ENCODE peak calls at places on chromosomes 7 and 10, in ten cellular contexts. One of them, this sample, is unnamed.

GRCh38 chr10:76298329-76298728 is 866.9 kb downstream of the LRMDA start:
- DNase-seq in left ventricle myocardium superior: no peak
- DNase-seq in SK-N-DZ: no peak
- DNase-seq in EH: no peak
- DNase-seq in GM23248: no peak
- DNase-seq in activated CD8-positive, alpha-beta memory T cell treated with anti-CD3 and anti-CD28 coated beads for 48 hours: no peak
- DNase-seq in right cardiac atrium: no peak
- DNase-seq in COR-L47: no peak
- DNase-seq in activated naive CD4-positive, alpha-beta T cell: no peak
- DNase-seq in cardiac fibroblast: no peak
- DNase-seq in this sample: no peak

GRCh38 chr10:69180525-69181204 is 631 bp downstream of the SUPV3L1 start:
- DNase-seq in left ventricle myocardium superior: no peak
- DNase-seq in activated CD8-positive, alpha-beta memory T cell treated with anti-CD3 and anti-CD28 coated beads for 48 hours: no peak
- DNase-seq in SK-N-DZ: no peak
- DNase-seq in right cardiac atrium: no peak
- DNase-seq in cardiac fibroblast: peak
- DNase-seq in EH: peak
- DNase-seq in GM23248: peak
- DNase-seq in COR-L47: no peak
- DNase-seq in activated naive CD4-positive, alpha-beta T cell: no peak
- DNase-seq in this sample: no peak

GRCh38 chr7:122438001-122438400 is 133.5 kb upstream of the FEZF1 start:
- DNase-seq in cardiac fibroblast: no peak
- DNase-seq in right cardiac atrium: no peak
- DNase-seq in EH: no peak
- DNase-seq in activated CD8-positive, alpha-beta memory T cell treated with anti-CD3 and anti-CD28 coated beads for 48 hours: no peak
- DNase-seq in SK-N-DZ: no peak
- DNase-seq in activated naive CD4-positive, alpha-beta T cell: no peak
- DNase-seq in left ventricle myocardium superior: no peak
- DNase-seq in GM23248: no peak
- DNase-seq in COR-L47: no peak
- DNase-seq in this sample: no peak

GRCh38 chr7:100446040-100446439 is 9.7 kb upstream of the PPP1R35 start:
- DNase-seq in activated naive CD4-positive, alpha-beta T cell: no peak
- DNase-seq in cardiac fibroblast: peak
- DNase-seq in activated CD8-positive, alpha-beta memory T cell treated with anti-CD3 and anti-CD28 coated beads for 48 hours: no peak
- DNase-seq in left ventricle myocardium superior: no peak
- DNase-seq in right cardiac atrium: no peak
- DNase-seq in COR-L47: no peak
- DNase-seq in SK-N-DZ: no peak
- DNase-seq in EH: peak
- DNase-seq in GM23248: peak
- DNase-seq in this sample: no peak

GRCh38 chr10:29517352-29517923 is 117.3 kb downstream of the SVIL start:
- DNase-seq in cardiac fibroblast: peak
- DNase-seq in left ventricle myocardium superior: no peak
- DNase-seq in EH: peak
- DNase-seq in SK-N-DZ: peak
- DNase-seq in COR-L47: peak
- DNase-seq in activated naive CD4-positive, alpha-beta T cell: no peak
- DNase-seq in GM23248: peak
- DNase-seq in activated CD8-positive, alpha-beta memory T cell treated with anti-CD3 and anti-CD28 coated beads for 48 hours: no peak
- DNase-seq in right cardiac atrium: peak
- DNase-seq in this sample: no peak

GRCh38 chr10:125094111-125094705 is 66.2 kb downstream of the CTBP2 start:
- DNase-seq in SK-N-DZ: no peak
- DNase-seq in COR-L47: no peak
- DNase-seq in activated naive CD4-positive, alpha-beta T cell: no peak
- DNase-seq in cardiac fibroblast: no peak
- DNase-seq in GM23248: no peak
- DNase-seq in right cardiac atrium: peak
- DNase-seq in EH: no peak
- DNase-seq in left ventricle myocardium superior: no peak
- DNase-seq in activated CD8-positive, alpha-beta memory T cell treated with anti-CD3 and anti-CD28 coated beads for 48 hours: no peak
- DNase-seq in this sample: peak

GRCh38 chr10:44731271-44731670 is 179.9 kb upstream of the TMEM72 start:
- DNase-seq in SK-N-DZ: no peak
- DNase-seq in left ventricle myocardium superior: no peak
- DNase-seq in EH: peak
- DNase-seq in activated CD8-positive, alpha-beta memory T cell treated with anti-CD3 and anti-CD28 coated beads for 48 hours: no peak
- DNase-seq in cardiac fibroblast: no peak
- DNase-seq in GM23248: no peak
- DNase-seq in right cardiac atrium: no peak
- DNase-seq in activated naive CD4-positive, alpha-beta T cell: no peak
- DNase-seq in COR-L47: no peak
- DNase-seq in this sample: no peak

GRCh38 chr10:106515206-106515790 is 649.2 kb downstream of the SORCS1 start:
- DNase-seq in right cardiac atrium: no peak
- DNase-seq in GM23248: no peak
- DNase-seq in EH: no peak
- DNase-seq in SK-N-DZ: no peak
- DNase-seq in activated CD8-positive, alpha-beta memory T cell treated with anti-CD3 and anti-CD28 coated beads for 48 hours: no peak
- DNase-seq in COR-L47: no peak
- DNase-seq in activated naive CD4-positive, alpha-beta T cell: no peak
- DNase-seq in left ventricle myocardium superior: no peak
- DNase-seq in cardiac fibroblast: no peak
- DNase-seq in this sample: no peak

GRCh38 chr7:41139789-41140188 is 563.1 kb downstream of the INHBA start:
- DNase-seq in left ventricle myocardium superior: no peak
- DNase-seq in EH: no peak
- DNase-seq in activated naive CD4-positive, alpha-beta T cell: no peak
- DNase-seq in GM23248: no peak
- DNase-seq in COR-L47: no peak
- DNase-seq in SK-N-DZ: peak
- DNase-seq in activated CD8-positive, alpha-beta memory T cell treated with anti-CD3 and anti-CD28 coated beads for 48 hours: no peak
- DNase-seq in right cardiac atrium: no peak
- DNase-seq in cardiac fibroblast: no peak
- DNase-seq in this sample: no peak

GRCh38 chr10:4354382-4354812 is 471.6 kb upstream of the AKR1E2 start:
- DNase-seq in EH: peak
- DNase-seq in activated CD8-positive, alpha-beta memory T cell treated with anti-CD3 and anti-CD28 coated beads for 48 hours: no peak
- DNase-seq in GM23248: peak
- DNase-seq in left ventricle myocardium superior: no peak
- DNase-seq in cardiac fibroblast: no peak
- DNase-seq in SK-N-DZ: no peak
- DNase-seq in activated naive CD4-positive, alpha-beta T cell: no peak
- DNase-seq in right cardiac atrium: no peak
- DNase-seq in COR-L47: no peak
- DNase-seq in this sample: no peak

GRCh38 chr7:38700111-38700510 is 68.9 kb upstream of the AMPH start:
- DNase-seq in GM23248: no peak
- DNase-seq in EH: no peak
- DNase-seq in COR-L47: no peak
- DNase-seq in activated naive CD4-positive, alpha-beta T cell: no peak
- DNase-seq in SK-N-DZ: no peak
- DNase-seq in right cardiac atrium: no peak
- DNase-seq in left ventricle myocardium superior: no peak
- DNase-seq in cardiac fibroblast: peak
- DNase-seq in activated CD8-positive, alpha-beta memory T cell treated with anti-CD3 and anti-CD28 coated beads for 48 hours: no peak
- DNase-seq in this sample: no peak

GRCh38 chr7:112892263-112892662 is 102.1 kb upstream of the TMEM168 start:
- DNase-seq in cardiac fibroblast: peak
- DNase-seq in activated CD8-positive, alpha-beta memory T cell treated with anti-CD3 and anti-CD28 coated beads for 48 hours: no peak
- DNase-seq in SK-N-DZ: no peak
- DNase-seq in EH: peak
- DNase-seq in right cardiac atrium: no peak
- DNase-seq in COR-L47: no peak
- DNase-seq in activated naive CD4-positive, alpha-beta T cell: no peak
- DNase-seq in left ventricle myocardium superior: no peak
- DNase-seq in GM23248: peak
- DNase-seq in this sample: no peak

GRCh38 chr10:29140991-29141390 is 147.9 kb upstream of the LYZL1 start:
- DNase-seq in left ventricle myocardium superior: no peak
- DNase-seq in GM23248: peak
- DNase-seq in activated naive CD4-positive, alpha-beta T cell: no peak
- DNase-seq in EH: peak
- DNase-seq in activated CD8-positive, alpha-beta memory T cell treated with anti-CD3 and anti-CD28 coated beads for 48 hours: no peak
- DNase-seq in SK-N-DZ: no peak
- DNase-seq in cardiac fibroblast: peak
- DNase-seq in COR-L47: no peak
- DNase-seq in right cardiac atrium: no peak
- DNase-seq in this sample: no peak

GRCh38 chr10:3897156-3897555 is 112.1 kb upstream of the KLF6 start:
- DNase-seq in EH: peak
- DNase-seq in GM23248: peak
- DNase-seq in right cardiac atrium: no peak
- DNase-seq in COR-L47: no peak
- DNase-seq in left ventricle myocardium superior: no peak
- DNase-seq in activated naive CD4-positive, alpha-beta T cell: no peak
- DNase-seq in activated CD8-positive, alpha-beta memory T cell treated with anti-CD3 and anti-CD28 coated beads for 48 hours: no peak
- DNase-seq in SK-N-DZ: no peak
- DNase-seq in cardiac fibroblast: peak
- DNase-seq in this sample: no peak

GRCh38 chr10:49367600-49367999 is 28.3 kb downstream of the DRGX start:
- DNase-seq in activated CD8-positive, alpha-beta memory T cell treated with anti-CD3 and anti-CD28 coated beads for 48 hours: no peak
- DNase-seq in cardiac fibroblast: no peak
- DNase-seq in activated naive CD4-positive, alpha-beta T cell: no peak
- DNase-seq in right cardiac atrium: no peak
- DNase-seq in EH: peak
- DNase-seq in COR-L47: no peak
- DNase-seq in SK-N-DZ: no peak
- DNase-seq in GM23248: peak
- DNase-seq in left ventricle myocardium superior: no peak
- DNase-seq in this sample: no peak

GRCh38 chr10:129373231-129373630 is 93.8 kb upstream of the MGMT start:
- DNase-seq in SK-N-DZ: no peak
- DNase-seq in activated CD8-positive, alpha-beta memory T cell treated with anti-CD3 and anti-CD28 coated beads for 48 hours: no peak
- DNase-seq in activated naive CD4-positive, alpha-beta T cell: no peak
- DNase-seq in left ventricle myocardium superior: no peak
- DNase-seq in GM23248: no peak
- DNase-seq in right cardiac atrium: no peak
- DNase-seq in COR-L47: no peak
- DNase-seq in cardiac fibroblast: no peak
- DNase-seq in EH: no peak
- DNase-seq in this sample: no peak

GRCh38 chr7:100825215-100825671 is 2.1 kb downstream of the EPHB4 start:
- DNase-seq in cardiac fibroblast: peak
- DNase-seq in activated CD8-positive, alpha-beta memory T cell treated with anti-CD3 and anti-CD28 coated beads for 48 hours: no peak
- DNase-seq in COR-L47: no peak
- DNase-seq in SK-N-DZ: no peak
- DNase-seq in EH: peak
- DNase-seq in left ventricle myocardium superior: peak
- DNase-seq in activated naive CD4-positive, alpha-beta T cell: no peak
- DNase-seq in right cardiac atrium: peak
- DNase-seq in GM23248: peak
- DNase-seq in this sample: no peak

GRCh38 chr7:27173412-27174076 is 576 bp downstream of the HOXA10 start:
- DNase-seq in EH: peak
- DNase-seq in left ventricle myocardium superior: no peak
- DNase-seq in COR-L47: peak
- DNase-seq in SK-N-DZ: no peak
- DNase-seq in activated naive CD4-positive, alpha-beta T cell: no peak
- DNase-seq in right cardiac atrium: peak
- DNase-seq in activated CD8-positive, alpha-beta memory T cell treated with anti-CD3 and anti-CD28 coated beads for 48 hours: no peak
- DNase-seq in cardiac fibroblast: no peak
- DNase-seq in GM23248: peak
- DNase-seq in this sample: peak

GRCh38 chr7:28732037-28732869 is 225.9 kb downstream of the TRIL start:
- DNase-seq in cardiac fibroblast: peak
- DNase-seq in COR-L47: peak
- DNase-seq in activated CD8-positive, alpha-beta memory T cell treated with anti-CD3 and anti-CD28 coated beads for 48 hours: no peak
- DNase-seq in right cardiac atrium: peak
- DNase-seq in activated naive CD4-positive, alpha-beta T cell: no peak
- DNase-seq in SK-N-DZ: no peak
- DNase-seq in EH: peak
- DNase-seq in GM23248: peak
- DNase-seq in left ventricle myocardium superior: no peak
- DNase-seq in this sample: no peak

GRCh38 chr7:13641699-13642098 is 347.8 kb downstream of the ETV1 start:
- DNase-seq in activated CD8-positive, alpha-beta memory T cell treated with anti-CD3 and anti-CD28 coated beads for 48 hours: no peak
- DNase-seq in activated naive CD4-positive, alpha-beta T cell: no peak
- DNase-seq in cardiac fibroblast: peak
- DNase-seq in COR-L47: no peak
- DNase-seq in right cardiac atrium: no peak
- DNase-seq in SK-N-DZ: no peak
- DNase-seq in GM23248: peak
- DNase-seq in left ventricle myocardium superior: no peak
- DNase-seq in EH: no peak
- DNase-seq in this sample: no peak